ENCODE peak calls at places on chromosomes 13 and 19, in four cellular contexts. One of them, this sample, is unnamed.
A peak's percentile ranks its signal among the peaks of the same experiment; 100 is the strongest.

GRCh38 chr19:46384396-46384795 is 29.0 kb downstream of the CCDC8 start:
- DNase-seq in fibroblast of lung: no peak
- DNase-seq in heart left ventricle: no peak
- DNase-seq in Peyer's patch: no peak
- DNase-seq in this sample: no peak

GRCh38 chr19:49491804-49492572 is 4.2 kb upstream of the RPS11 start:
- DNase-seq in Peyer's patch: no peak
- DNase-seq in fibroblast of lung: no peak
- DNase-seq in heart left ventricle: no peak
- DNase-seq in this sample: no peak

GRCh38 chr19:35106291-35106583 is 9.4 kb upstream of the FXYD3 start:
- DNase-seq in Peyer's patch: no peak
- DNase-seq in heart left ventricle: no peak
- DNase-seq in fibroblast of lung: no peak
- DNase-seq in this sample: no peak

GRCh38 chr13:42078113-42078769 is 29.8 kb downstream of the DGKH start:
- DNase-seq in Peyer's patch: no peak
- DNase-seq in heart left ventricle: no peak
- DNase-seq in fibroblast of lung: no peak
- DNase-seq in this sample: peak; percentile 13

GRCh38 chr19:16566161-16566560 is 6.1 kb downstream of the SLC35E1 start:
- DNase-seq in fibroblast of lung: no peak
- DNase-seq in Peyer's patch: peak; percentile 85
- DNase-seq in heart left ventricle: no peak
- DNase-seq in this sample: peak; percentile 78

GRCh38 chr19:22608441-22608840 is 25.7 kb upstream of the ZNF492 start:
- DNase-seq in Peyer's patch: no peak
- DNase-seq in heart left ventricle: no peak
- DNase-seq in fibroblast of lung: no peak
- DNase-seq in this sample: no peak

GRCh38 chr19:18905520-18906236 is 9.7 kb upstream of the CERS1 start:
- DNase-seq in heart left ventricle: no peak
- DNase-seq in Peyer's patch: no peak
- DNase-seq in fibroblast of lung: no peak
- DNase-seq in this sample: no peak

GRCh38 chr19:1457031-1457739 is 7.3 kb downstream of the APC2 start:
- DNase-seq in Peyer's patch: no peak
- DNase-seq in fibroblast of lung: no peak
- DNase-seq in heart left ventricle: no peak
- DNase-seq in this sample: no peak

GRCh38 chr13:85093808-85094207 is 705.4 kb downstream of the SLITRK6 start:
- DNase-seq in Peyer's patch: no peak
- DNase-seq in heart left ventricle: no peak
- DNase-seq in fibroblast of lung: peak; percentile 6
- DNase-seq in this sample: no peak

GRCh38 chr19:40217027-40217810 is 965 bp downstream of the TTC9B start:
- DNase-seq in Peyer's patch: no peak
- DNase-seq in heart left ventricle: no peak
- DNase-seq in fibroblast of lung: no peak
- DNase-seq in this sample: peak; percentile 72

GRCh38 chr13:45950343-45950995 is 98.9 kb upstream of the SIAH3 start:
- DNase-seq in fibroblast of lung: peak; percentile 22
- DNase-seq in heart left ventricle: no peak
- DNase-seq in Peyer's patch: no peak
- DNase-seq in this sample: no peak

GRCh38 chr19:14072535-14073231 is at the start of gene MISP3:
- DNase-seq in Peyer's patch: no peak
- DNase-seq in fibroblast of lung: peak; percentile 34
- DNase-seq in heart left ventricle: peak; percentile 58
- DNase-seq in this sample: peak; percentile 94

GRCh38 chr13:107192289-107192688 is 624.4 kb upstream of the ARGLU1 start:
- DNase-seq in fibroblast of lung: no peak
- DNase-seq in heart left ventricle: no peak
- DNase-seq in Peyer's patch: no peak
- DNase-seq in this sample: no peak

GRCh38 chr13:44259045-44260042 is 114.3 kb upstream of the SERP2 start:
- DNase-seq in Peyer's patch: peak; percentile 87
- DNase-seq in fibroblast of lung: peak; percentile 45
- DNase-seq in heart left ventricle: no peak
- DNase-seq in this sample: no peak

GRCh38 chr19:41205995-41206394 is 13.0 kb downstream of the CYP2S1 start:
- DNase-seq in Peyer's patch: no peak
- DNase-seq in heart left ventricle: no peak
- DNase-seq in fibroblast of lung: no peak
- DNase-seq in this sample: no peak

GRCh38 chr13:98697833-98698232 is 54.6 kb downstream of the SLC15A1 start:
- DNase-seq in Peyer's patch: no peak
- DNase-seq in heart left ventricle: no peak
- DNase-seq in fibroblast of lung: no peak
- DNase-seq in this sample: no peak

GRCh38 chr13:107867701-107868661 is 347.4 kb downstream of the LIG4 start:
- DNase-seq in fibroblast of lung: peak; percentile 58
- DNase-seq in Peyer's patch: no peak
- DNase-seq in heart left ventricle: no peak
- DNase-seq in this sample: no peak

GRCh38 chr13:23583491-23583890 is 13.3 kb downstream of the TNFRSF19 start:
- DNase-seq in heart left ventricle: no peak
- DNase-seq in fibroblast of lung: peak; percentile 22
- DNase-seq in Peyer's patch: no peak
- DNase-seq in this sample: no peak

GRCh38 chr19:2540646-2541454 is 64.9 kb downstream of the GADD45B start:
- DNase-seq in heart left ventricle: peak; percentile 89
- DNase-seq in fibroblast of lung: peak; percentile 92
- DNase-seq in Peyer's patch: peak; percentile 40
- DNase-seq in this sample: peak; percentile 55
- H3K4me3 ChIP-seq in heart left ventricle: no peak overlapping the region
- H3K4me3 ChIP-seq in fibroblast of lung: no peak overlapping the region
- H3K4me3 ChIP-seq in Peyer's patch: no peak overlapping the region
- H3K4me3 ChIP-seq in this sample: no peak overlapping the region

GRCh38 chr13:27379694-27380596 is 44.5 kb upstream of the GTF3A start:
- DNase-seq in heart left ventricle: peak; percentile 20
- DNase-seq in Peyer's patch: peak; percentile 27
- DNase-seq in fibroblast of lung: no peak
- DNase-seq in this sample: peak; percentile 91
- H3K4me1 ChIP-seq in heart left ventricle: no peaks in the 10 kb centered on the region
- H3K4me1 ChIP-seq in Peyer's patch: no peaks in the 10 kb centered on the region
- H3K4me1 ChIP-seq in fibroblast of lung: no peaks in the 10 kb centered on the region
- H3K4me1 ChIP-seq in this sample: peaks cover under 1% of the 10 kb centered on the region

DNA sequence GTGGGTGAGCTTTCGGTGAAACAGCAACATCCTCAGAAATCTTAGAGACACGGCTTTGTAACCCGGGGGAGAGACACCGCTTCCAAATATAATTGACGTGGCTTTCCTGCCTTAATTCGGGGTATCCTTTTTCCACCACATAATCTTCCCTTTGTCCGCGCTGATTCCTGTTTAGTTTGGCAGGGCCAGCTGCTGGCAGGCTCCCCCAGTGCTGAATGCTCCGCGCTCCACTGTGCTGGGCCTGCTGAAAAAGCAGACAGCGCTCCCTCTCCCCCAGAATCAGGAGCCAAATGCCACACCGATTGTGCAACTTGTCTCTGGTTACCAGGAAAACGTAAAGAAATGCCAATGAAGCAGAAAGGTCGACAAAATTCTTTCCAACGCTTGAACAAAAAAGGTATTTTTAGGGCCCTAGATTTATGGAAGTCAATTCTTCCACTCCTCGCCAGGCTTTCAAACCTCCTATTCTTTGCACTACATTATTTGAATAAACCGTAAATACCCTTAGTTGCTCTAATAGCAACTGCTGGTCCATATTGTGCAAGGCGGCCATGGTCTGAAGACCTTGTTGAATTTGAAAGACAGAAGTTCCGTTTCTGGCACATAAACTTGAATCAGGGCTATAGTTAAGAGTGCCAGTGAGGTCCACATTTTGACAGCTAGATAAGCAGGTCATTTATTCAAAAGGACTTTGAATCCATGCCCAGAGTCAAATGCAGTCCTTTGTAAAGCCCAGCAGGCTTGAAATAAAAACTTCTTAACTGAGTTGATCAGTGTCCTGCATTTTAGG is 206.7 kb upstream of the RFC3 start:
- DNase-seq in heart left ventricle: peak; percentile 78
- DNase-seq in fibroblast of lung: peak; percentile 88
- DNase-seq in Peyer's patch: no peak
- DNase-seq in this sample: no peak
- H3K4me3 ChIP-seq in heart left ventricle: peak overlapping the region; percentile 3
- H3K4me3 ChIP-seq in fibroblast of lung: no peak overlapping the region
- H3K4me3 ChIP-seq in Peyer's patch: no peak overlapping the region
- H3K4me3 ChIP-seq in this sample: no peak overlapping the region

GRCh38 chr13:89029062-89029461 is 1357.9 kb downstream of the SLITRK5 start:
- DNase-seq in heart left ventricle: no peak
- DNase-seq in fibroblast of lung: no peak
- DNase-seq in Peyer's patch: no peak
- DNase-seq in this sample: no peak

DNA sequence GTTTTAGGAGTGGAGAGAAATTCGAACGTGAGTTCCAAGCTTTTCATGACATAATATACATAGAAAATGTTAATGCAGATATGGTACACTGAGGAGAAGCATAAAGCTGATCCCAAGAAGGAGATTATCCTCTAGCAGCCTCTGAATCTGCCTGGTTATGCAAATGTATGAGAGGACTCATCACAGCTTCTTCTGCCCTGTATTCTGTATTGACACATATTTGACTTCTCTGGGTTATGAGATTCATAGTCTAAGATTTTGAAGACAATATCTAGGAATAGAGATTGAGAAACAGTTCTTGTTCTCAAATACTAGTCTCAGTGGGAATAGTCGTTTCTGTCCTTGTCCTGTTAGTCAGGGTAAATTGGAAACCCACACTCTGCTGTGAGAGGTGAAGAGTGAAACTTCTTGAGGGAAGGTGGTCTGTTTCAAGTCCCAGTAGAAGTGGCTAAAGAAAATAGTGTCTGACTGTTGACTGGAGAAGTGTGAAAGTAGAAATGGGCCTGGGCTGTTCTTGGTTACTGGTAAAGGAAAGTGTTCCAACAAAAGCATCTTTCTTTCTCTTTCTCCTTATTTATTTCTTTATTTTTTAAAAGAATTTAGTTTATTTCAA is 1356.6 kb downstream of the SLITRK5 start:
- DNase-seq in fibroblast of lung: no peak
- DNase-seq in Peyer's patch: no peak
- DNase-seq in heart left ventricle: no peak
- DNase-seq in this sample: no peak
- H3K4me1 ChIP-seq in fibroblast of lung: no peaks in the 10 kb centered on the region
- H3K4me1 ChIP-seq in Peyer's patch: no peaks in the 10 kb centered on the region
- H3K4me1 ChIP-seq in heart left ventricle: no peaks in the 10 kb centered on the region
- H3K4me1 ChIP-seq in this sample: no peaks in the 10 kb centered on the region

GRCh38 chr13:71875823-71876222 is 8.8 kb upstream of the DACH1 start:
- DNase-seq in fibroblast of lung: no peak
- DNase-seq in Peyer's patch: no peak
- DNase-seq in heart left ventricle: no peak
- DNase-seq in this sample: no peak

GRCh38 chr13:71879945-71880344 is 12.9 kb upstream of the DACH1 start:
- DNase-seq in fibroblast of lung: no peak
- DNase-seq in heart left ventricle: no peak
- DNase-seq in Peyer's patch: no peak
- DNase-seq in this sample: no peak

GRCh38 chr13:71879129-71879535 is 12.1 kb upstream of the DACH1 start:
- DNase-seq in heart left ventricle: peak; percentile 12
- DNase-seq in fibroblast of lung: peak; percentile 68
- DNase-seq in Peyer's patch: no peak
- DNase-seq in this sample: no peak

GRCh38 chr13:71876648-71877279 is 9.8 kb upstream of the DACH1 start:
- DNase-seq in Peyer's patch: no peak
- DNase-seq in heart left ventricle: no peak
- DNase-seq in fibroblast of lung: no peak
- DNase-seq in this sample: no peak

GRCh38 chr13:71877280-71877653 is 10.3 kb upstream of the DACH1 start:
- DNase-seq in fibroblast of lung: no peak
- DNase-seq in Peyer's patch: no peak
- DNase-seq in heart left ventricle: no peak
- DNase-seq in this sample: no peak
- H3K4me3 ChIP-seq in fibroblast of lung: no peak overlapping the region
- H3K4me3 ChIP-seq in Peyer's patch: no peak overlapping the region
- H3K4me3 ChIP-seq in heart left ventricle: no peak overlapping the region
- H3K4me3 ChIP-seq in this sample: no peak overlapping the region

DNA sequence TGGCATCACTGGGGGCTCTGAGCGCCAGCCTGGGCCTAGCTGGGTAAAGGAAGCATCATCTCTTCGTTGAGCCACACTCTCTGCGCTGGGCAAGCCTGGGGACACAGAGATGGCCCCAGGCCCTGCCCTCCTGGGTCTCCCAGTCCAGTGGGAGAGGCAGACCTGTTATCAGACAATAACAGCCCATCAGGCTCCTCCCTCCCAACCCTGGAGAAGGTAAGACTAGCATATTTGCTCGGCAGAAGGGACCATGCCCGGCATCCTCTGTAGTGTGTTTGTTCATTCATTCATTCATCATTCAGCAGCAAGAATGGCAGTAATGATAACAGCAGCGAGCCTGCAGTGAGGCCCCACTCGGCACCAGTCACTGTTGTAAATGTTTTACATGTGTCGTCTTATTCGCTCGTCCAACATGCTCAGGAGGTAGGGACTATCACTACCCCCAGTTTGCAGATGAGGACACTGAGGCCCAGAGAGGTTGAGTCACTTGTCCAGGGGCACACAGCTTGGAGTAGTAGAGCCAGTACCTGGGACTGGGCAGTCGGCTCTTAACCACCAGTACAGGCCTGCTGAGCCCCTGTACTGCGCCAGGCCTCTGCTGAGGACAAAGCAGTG is 33.2 kb downstream of the PAK4 start:
- DNase-seq in heart left ventricle: no peak
- DNase-seq in fibroblast of lung: no peak
- DNase-seq in Peyer's patch: no peak
- DNase-seq in this sample: no peak
- H3K4me1 ChIP-seq in heart left ventricle: no peaks in the 10 kb centered on the region
- H3K4me1 ChIP-seq in fibroblast of lung: no peaks in the 10 kb centered on the region
- H3K4me1 ChIP-seq in Peyer's patch: no peaks in the 10 kb centered on the region
- H3K4me1 ChIP-seq in this sample: peaks cover 24% of the 10 kb centered on the region

GRCh38 chr19:43641333-43641732 is 1.7 kb upstream of the CADM4 start:
- DNase-seq in heart left ventricle: no peak
- DNase-seq in fibroblast of lung: no peak
- DNase-seq in Peyer's patch: no peak
- DNase-seq in this sample: no peak

GRCh38 chr19:43644181-43644580 is 4.5 kb upstream of the CADM4 start:
- DNase-seq in Peyer's patch: no peak
- DNase-seq in fibroblast of lung: no peak
- DNase-seq in heart left ventricle: no peak
- DNase-seq in this sample: no peak

GRCh38 chr19:43640424-43640757 is 741 bp upstream of the CADM4 start:
- DNase-seq in fibroblast of lung: no peak
- DNase-seq in Peyer's patch: no peak
- DNase-seq in heart left ventricle: no peak
- DNase-seq in this sample: no peak

GRCh38 chr19:43642531-43642930 is 2.9 kb upstream of the CADM4 start:
- DNase-seq in Peyer's patch: no peak
- DNase-seq in heart left ventricle: no peak
- DNase-seq in fibroblast of lung: no peak
- DNase-seq in this sample: no peak

GRCh38 chr19:43643326-43643725 is 3.7 kb upstream of the CADM4 start:
- DNase-seq in Peyer's patch: no peak
- DNase-seq in fibroblast of lung: peak; percentile 29
- DNase-seq in heart left ventricle: no peak
- DNase-seq in this sample: no peak
- H3K4me3 ChIP-seq in Peyer's patch: no peak overlapping the region
- H3K4me3 ChIP-seq in fibroblast of lung: no peak overlapping the region
- H3K4me3 ChIP-seq in heart left ventricle: no peak overlapping the region
- H3K4me3 ChIP-seq in this sample: no peak overlapping the region

This sample was measured in mucosa of descending colon.